ENCODE peak calls at places on chromosome 1, in five cellular contexts. One of them, this sample, is unnamed.

GRCh38 chr1:165423181-165423580 is 21.7 kb downstream of the RXRG start:
- DNase-seq in fibroblast of mammary gland: no peak
- DNase-seq in HEK293T: no peak
- DNase-seq in hypothalamus: no peak
- DNase-seq in HT1080: no peak
- DNase-seq in this sample: no peak

GRCh38 chr1:85048296-85049064 is at the start of gene MCOLN3:
- DNase-seq in fibroblast of mammary gland: peak; percentile 11
- DNase-seq in HEK293T: peak; percentile 71
- DNase-seq in hypothalamus: no peak
- DNase-seq in HT1080: peak; percentile 56
- DNase-seq in this sample: no peak

GRCh38 chr1:116556289-116557006 is 14.4 kb downstream of the CD58 start:
- DNase-seq in fibroblast of mammary gland: peak; percentile 99
- DNase-seq in HEK293T: no peak
- DNase-seq in hypothalamus: no peak
- DNase-seq in HT1080: peak; percentile 97
- DNase-seq in this sample: peak; percentile 95

GRCh38 chr1:11184973-11185372 is 4.2 kb upstream of the ANGPTL7 start:
- DNase-seq in fibroblast of mammary gland: no peak
- DNase-seq in HEK293T: no peak
- DNase-seq in hypothalamus: no peak
- DNase-seq in HT1080: no peak
- DNase-seq in this sample: no peak

GRCh38 chr1:68116643-68117235 is 66.3 kb upstream of the DIRAS3 start:
- DNase-seq in fibroblast of mammary gland: peak; percentile 50
- DNase-seq in HEK293T: peak; percentile 66
- DNase-seq in hypothalamus: no peak
- DNase-seq in HT1080: peak; percentile 42
- DNase-seq in this sample: peak; percentile 34

GRCh38 chr1:21335750-21336168 is 45.5 kb upstream of the ECE1 start:
- DNase-seq in fibroblast of mammary gland: no peak
- DNase-seq in HEK293T: no peak
- DNase-seq in hypothalamus: no peak
- DNase-seq in HT1080: peak; percentile 68
- DNase-seq in this sample: no peak

GRCh38 chr1:72932025-72932424 is 649.7 kb upstream of the NEGR1 start:
- DNase-seq in fibroblast of mammary gland: no peak
- DNase-seq in HEK293T: no peak
- DNase-seq in hypothalamus: no peak
- DNase-seq in HT1080: no peak
- DNase-seq in this sample: no peak

GRCh38 chr1:36208978-36209708 is 15.1 kb upstream of the THRAP3 start:
- DNase-seq in fibroblast of mammary gland: no peak
- DNase-seq in HEK293T: no peak
- DNase-seq in hypothalamus: no peak
- DNase-seq in HT1080: no peak
- DNase-seq in this sample: no peak

This sample was measured in RCC 7860.